ENCODE peak calls at places on chromosomes 1 and 21, in six cellular contexts. One of them, this sample, is unnamed.

GRCh38 chr1:86948212-86948611 is 33.8 kb downstream of the HS2ST1 start:
- DNase-seq in GM12891: no peak
- DNase-seq in HepG2: no peak
- DNase-seq in H1: no peak
- DNase-seq in K562: no peak
- DNase-seq in GM12878: no peak
- DNase-seq in this sample: no peak

GRCh38 chr1:203069028-203069804 is 16.6 kb downstream of the MYOG start:
- DNase-seq in GM12891: no peak
- DNase-seq in HepG2: no peak
- DNase-seq in H1: no peak
- DNase-seq in K562: no peak
- DNase-seq in GM12878: no peak
- DNase-seq in this sample: no peak

GRCh38 chr1:178232949-178233348 is 139.0 kb downstream of the RASAL2 start:
- DNase-seq in GM12891: no peak
- DNase-seq in HepG2: no peak
- DNase-seq in H1: no peak
- DNase-seq in K562: no peak
- DNase-seq in GM12878: no peak
- DNase-seq in this sample: no peak

GRCh38 chr21:30227633-30228404 is 11.9 kb upstream of the CLDN8 start:
- DNase-seq in GM12891: no peak
- DNase-seq in HepG2: no peak
- DNase-seq in H1: no peak
- DNase-seq in K562: no peak
- DNase-seq in GM12878: no peak
- DNase-seq in this sample: no peak

GRCh38 chr1:229430761-229431269 is 3.1 kb downstream of the ACTA1 start:
- DNase-seq in GM12891: no peak
- DNase-seq in HepG2: no peak
- DNase-seq in H1: peak; percentile 95
- DNase-seq in K562: peak; percentile 72
- DNase-seq in GM12878: no peak
- DNase-seq in this sample: no peak

GRCh38 chr1:58792851-58793250 is 9.0 kb upstream of the JUN start:
- DNase-seq in GM12891: no peak
- DNase-seq in HepG2: no peak
- DNase-seq in H1: no peak
- DNase-seq in K562: no peak
- DNase-seq in GM12878: no peak
- DNase-seq in this sample: no peak

GRCh38 chr21:29849735-29850176 is 90.0 kb downstream of the GRIK1 start:
- DNase-seq in GM12891: peak; percentile 17
- DNase-seq in HepG2: peak; percentile 30
- DNase-seq in H1: peak; percentile 55
- DNase-seq in K562: peak; percentile 62
- DNase-seq in GM12878: peak; percentile 8
- DNase-seq in this sample: peak; percentile 5

GRCh38 chr1:119046429-119047039 is 58.4 kb upstream of the TBX15 start:
- DNase-seq in GM12891: no peak
- DNase-seq in HepG2: no peak
- DNase-seq in H1: no peak
- DNase-seq in K562: no peak
- DNase-seq in GM12878: no peak
- DNase-seq in this sample: no peak

GRCh38 chr1:156860639-156861423 is at the start of gene NTRK1:
- DNase-seq in GM12891: peak; percentile 83
- DNase-seq in HepG2: no peak
- DNase-seq in H1: peak; percentile 72
- DNase-seq in K562: peak; percentile 90
- DNase-seq in GM12878: no peak
- DNase-seq in this sample: peak; percentile 77

GRCh38 chr1:32925360-32926142 is 24.4 kb upstream of the TMEM54 start:
- DNase-seq in GM12891: no peak
- DNase-seq in HepG2: peak; percentile 56
- DNase-seq in H1: peak; percentile 61
- DNase-seq in K562: no peak
- DNase-seq in GM12878: no peak
- DNase-seq in this sample: no peak

GRCh38 chr1:182303778-182304177 is 87.8 kb downstream of the GLUL start:
- DNase-seq in GM12891: peak; percentile 13
- DNase-seq in HepG2: no peak
- DNase-seq in H1: no peak
- DNase-seq in K562: no peak
- DNase-seq in GM12878: peak; percentile 33
- DNase-seq in this sample: no peak

GRCh38 chr1:3073520-3074296 is 4.7 kb downstream of the PRDM16 start:
- DNase-seq in GM12891: no peak
- DNase-seq in HepG2: no peak
- DNase-seq in H1: peak; percentile 62
- DNase-seq in K562: no peak
- DNase-seq in GM12878: no peak
- DNase-seq in this sample: no peak

GRCh38 chr1:97379387-97380075 is 541.3 kb downstream of the DPYD start:
- DNase-seq in GM12891: no peak
- DNase-seq in HepG2: no peak
- DNase-seq in H1: no peak
- DNase-seq in K562: no peak
- DNase-seq in GM12878: no peak
- DNase-seq in this sample: no peak

GRCh38 chr1:25049190-25049589 is 119.1 kb upstream of the RUNX3 start:
- DNase-seq in GM12891: no peak
- DNase-seq in HepG2: no peak
- DNase-seq in H1: no peak
- DNase-seq in K562: no peak
- DNase-seq in GM12878: no peak
- DNase-seq in this sample: no peak

GRCh38 chr1:111593403-111594127 is 26.0 kb upstream of the RAP1A start:
- DNase-seq in GM12891: no peak
- DNase-seq in HepG2: no peak
- DNase-seq in H1: no peak
- DNase-seq in K562: no peak
- DNase-seq in GM12878: no peak
- DNase-seq in this sample: no peak

GRCh38 chr1:84412316-84412942 is 14.1 kb downstream of the DNASE2B start:
- DNase-seq in GM12891: no peak
- DNase-seq in HepG2: no peak
- DNase-seq in H1: no peak
- DNase-seq in K562: no peak
- DNase-seq in GM12878: no peak
- DNase-seq in this sample: no peak

GRCh38 chr21:27268290-27268689 is 301.4 kb upstream of the ADAMTS5 start:
- DNase-seq in GM12891: no peak
- DNase-seq in HepG2: no peak
- DNase-seq in H1: no peak
- DNase-seq in K562: no peak
- DNase-seq in GM12878: no peak
- DNase-seq in this sample: no peak

GRCh38 chr1:6447818-6448748 is 17.9 kb downstream of the TNFRSF25 start:
- DNase-seq in GM12891: no peak
- DNase-seq in HepG2: peak; percentile 81
- DNase-seq in H1: peak; percentile 94
- DNase-seq in K562: no peak
- DNase-seq in GM12878: no peak
- DNase-seq in this sample: no peak

GRCh38 chr1:14929547-14930223 is 223.9 kb upstream of the TMEM51 start:
- DNase-seq in GM12891: no peak
- DNase-seq in HepG2: no peak
- DNase-seq in H1: no peak
- DNase-seq in K562: peak; percentile 58
- DNase-seq in GM12878: no peak
- DNase-seq in this sample: no peak

GRCh38 chr1:147669475-147670318 is 627 bp downstream of the ACP6 start:
- DNase-seq in GM12891: peak; percentile 29
- DNase-seq in HepG2: peak; percentile 39
- DNase-seq in H1: peak; percentile 77
- DNase-seq in K562: no peak
- DNase-seq in GM12878: no peak
- DNase-seq in this sample: peak; percentile 29

GRCh38 chr1:9473032-9473792 is 66.1 kb upstream of the SLC25A33 start:
- DNase-seq in GM12891: no peak
- DNase-seq in HepG2: no peak
- DNase-seq in H1: no peak
- DNase-seq in K562: peak; percentile 51
- DNase-seq in GM12878: no peak
- DNase-seq in this sample: no peak

GRCh38 chr1:230052665-230053064 is 14.4 kb upstream of the GALNT2 start:
- DNase-seq in GM12891: no peak
- DNase-seq in HepG2: no peak
- DNase-seq in H1: no peak
- DNase-seq in K562: no peak
- DNase-seq in GM12878: no peak
- DNase-seq in this sample: no peak

GRCh38 chr1:201941420-201942128 is 4.8 kb downstream of the LMOD1 start:
- DNase-seq in GM12891: no peak
- DNase-seq in HepG2: peak; percentile 49
- DNase-seq in H1: peak; percentile 83
- DNase-seq in K562: peak; percentile 85
- DNase-seq in GM12878: no peak
- DNase-seq in this sample: no peak

GRCh38 chr1:152646656-152647055 is 16.5 kb upstream of the LCE2D start:
- DNase-seq in GM12891: no peak
- DNase-seq in HepG2: no peak
- DNase-seq in H1: no peak
- DNase-seq in K562: no peak
- DNase-seq in GM12878: no peak
- DNase-seq in this sample: no peak

GRCh38 chr1:198915327-198916231 is 276.7 kb downstream of the PTPRC start:
- DNase-seq in GM12891: no peak
- DNase-seq in HepG2: no peak
- DNase-seq in H1: no peak
- DNase-seq in K562: no peak
- DNase-seq in GM12878: no peak
- DNase-seq in this sample: no peak

GRCh38 chr1:152052606-152053005 is 15.8 kb upstream of the S100A11 start:
- DNase-seq in GM12891: no peak
- DNase-seq in HepG2: peak; percentile 64
- DNase-seq in H1: peak; percentile 94
- DNase-seq in K562: peak; percentile 81
- DNase-seq in GM12878: no peak
- DNase-seq in this sample: peak; percentile 29

GRCh38 chr1:209883341-209883971 is 54.6 kb upstream of the SYT14 start:
- DNase-seq in GM12891: no peak
- DNase-seq in HepG2: no peak
- DNase-seq in H1: no peak
- DNase-seq in K562: no peak
- DNase-seq in GM12878: no peak
- DNase-seq in this sample: no peak

GRCh38 chr21:17371470-17371869 is 141.4 kb upstream of the CXADR start:
- DNase-seq in GM12891: no peak
- DNase-seq in HepG2: no peak
- DNase-seq in H1: no peak
- DNase-seq in K562: no peak
- DNase-seq in GM12878: no peak
- DNase-seq in this sample: no peak

GRCh38 chr1:36522021-36522420 is 39.3 kb upstream of the CSF3R start:
- DNase-seq in GM12891: no peak
- DNase-seq in HepG2: no peak
- DNase-seq in H1: peak; percentile 31
- DNase-seq in K562: no peak
- DNase-seq in GM12878: no peak
- DNase-seq in this sample: no peak

GRCh38 chr1:226662704-226663326 is 76.3 kb downstream of the ITPKB start:
- DNase-seq in GM12891: peak; percentile 75
- DNase-seq in HepG2: no peak
- DNase-seq in H1: no peak
- DNase-seq in K562: no peak
- DNase-seq in GM12878: peak; percentile 99
- DNase-seq in this sample: peak; percentile 79
- TF ChIP-seq POLR2A in GM12891: no peak
- TF ChIP-seq POLR2A in HepG2: no peak
- TF ChIP-seq POLR2A in H1: no peak
- TF ChIP-seq POLR2A in K562: no peak
- TF ChIP-seq POLR2A in GM12878: no peak
- TF ChIP-seq POLR2A in this sample: no peak

DNA sequence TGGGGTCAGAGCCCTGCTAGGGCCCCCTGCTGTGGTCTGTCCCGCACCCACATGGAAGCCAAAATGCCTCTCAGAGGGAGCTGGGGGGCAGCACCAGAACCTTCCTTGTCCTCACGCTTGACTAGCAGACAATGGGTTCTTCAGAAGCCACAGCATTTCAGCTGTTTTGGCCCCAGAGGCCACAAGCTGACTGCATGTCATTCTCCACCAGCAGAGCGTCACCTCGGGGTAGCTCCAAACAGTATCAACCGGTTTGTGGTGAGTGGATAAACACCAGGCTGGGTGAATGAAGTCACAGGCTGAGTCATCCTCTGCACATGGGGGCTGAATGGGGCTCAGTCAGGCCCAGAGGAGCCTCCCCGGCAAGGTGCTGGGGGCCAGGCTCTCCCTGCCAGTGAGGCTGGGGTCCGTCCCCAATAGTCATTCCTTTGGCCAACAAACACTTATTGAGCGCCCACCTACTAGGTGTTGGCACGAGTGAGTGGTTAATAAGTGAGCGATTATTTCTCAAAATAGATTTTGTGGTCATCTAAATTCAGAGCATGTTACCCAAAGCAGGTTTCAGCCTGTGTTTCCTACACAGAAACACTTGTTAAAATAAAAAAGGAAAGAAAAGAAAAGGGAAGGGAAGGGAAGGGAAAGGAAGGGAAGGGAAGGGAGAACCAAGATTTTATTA is 9.1 kb downstream of the OLIG1 start:
- DNase-seq in GM12891: peak; percentile 74
- DNase-seq in HepG2: peak; percentile 17
- DNase-seq in H1: no peak
- DNase-seq in K562: peak; percentile 55
- DNase-seq in GM12878: peak; percentile 88
- DNase-seq in this sample: peak; percentile 54
- TF ChIP-seq TAF1 in GM12891: no peak
- TF ChIP-seq TAF1 in HepG2: no peak
- TF ChIP-seq TAF1 in H1: no peak
- TF ChIP-seq TAF1 in K562: no peak
- TF ChIP-seq TAF1 in GM12878: peak; percentile 11
- TF ChIP-seq TAF1 in this sample: no peak

GRCh38 chr1:70204139-70204538 is 1.2 kb downstream of the LRRC40 start:
- DNase-seq in GM12891: no peak
- DNase-seq in HepG2: no peak
- DNase-seq in H1: no peak
- DNase-seq in K562: no peak
- DNase-seq in GM12878: no peak
- DNase-seq in this sample: no peak
- TF ChIP-seq POLR2A in GM12891: no peak
- TF ChIP-seq POLR2A in HepG2: no peak
- TF ChIP-seq POLR2A in H1: no peak
- TF ChIP-seq POLR2A in K562: no peak
- TF ChIP-seq POLR2A in GM12878: no peak
- TF ChIP-seq POLR2A in this sample: no peak

DNA sequence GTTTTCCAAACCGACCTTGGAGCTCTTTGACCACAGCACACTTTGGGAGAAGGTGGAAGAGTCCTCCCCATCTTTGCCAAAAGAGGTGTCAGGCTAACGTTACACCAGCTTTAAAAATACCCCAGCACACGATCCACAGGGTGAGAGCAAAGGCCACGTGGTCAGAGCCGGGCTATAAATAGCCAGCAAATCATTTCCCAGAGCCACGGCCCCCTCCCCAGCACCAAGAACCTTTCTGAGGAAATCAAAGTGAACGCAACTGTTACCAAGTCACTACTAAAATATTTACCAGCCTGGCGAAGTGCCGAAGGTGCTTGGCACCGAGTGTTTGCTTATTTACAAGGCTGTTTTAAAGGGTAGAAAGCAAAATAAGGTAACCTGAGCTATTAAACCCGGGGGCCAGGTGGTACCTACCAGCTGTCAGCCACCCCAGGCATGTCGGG is 72.4 kb downstream of the CASZ1 start:
- DNase-seq in GM12891: no peak
- DNase-seq in HepG2: no peak
- DNase-seq in H1: no peak
- DNase-seq in K562: no peak
- DNase-seq in GM12878: no peak
- DNase-seq in this sample: no peak
- TF ChIP-seq TAF1 in GM12891: no peak
- TF ChIP-seq TAF1 in HepG2: no peak
- TF ChIP-seq TAF1 in H1: no peak
- TF ChIP-seq TAF1 in K562: no peak
- TF ChIP-seq TAF1 in GM12878: no peak
- TF ChIP-seq TAF1 in this sample: no peak